ENCODE peak calls at places on chromosomes 4 and X, in five cellular contexts. X, I, P, L and S are unnamed samples.

GRCh38 chr4:109977854-109978501 is 65.3 kb downstream of the EGF start:
- DNase-seq in X (no peak), I (no peak), P (peak; percentile 65), L (no peak), S (no peak)

GRCh38 chrX:39755152-39756032 is 342.4 kb downstream of the BCOR start:
- DNase-seq in X (no peak), I (peak; percentile 78), P (peak; percentile 83), L (peak; percentile 75), S (no peak)

GRCh38 chr4:132955146-132955545 is 193.9 kb upstream of the PCDH10 start:
- DNase-seq in X (no peak), I (no peak), P (no peak), L (no peak), S (no peak)

GRCh38 chr4:61517144-61517543 is 317.0 kb downstream of the ADGRL3 start:
- DNase-seq in X (no peak), I (no peak), P (no peak), L (peak; percentile 75), S (no peak)

GRCh38 chr4:128528793-128529553 is 241.4 kb upstream of the PGRMC2 start:
- DNase-seq in X (no peak), I (no peak), P (peak; percentile 88), L (no peak), S (no peak)

GRCh38 chr4:76307670-76308014 is 1.1 kb downstream of the STBD1 start:
- DNase-seq in X (no peak), I (peak; percentile 33), P (no peak), L (no peak), S (no peak)

GRCh38 chr4:40462326-40462725 is 127.2 kb downstream of the CHRNA9 start:
- DNase-seq in X (peak; percentile 67), I (no peak), P (no peak), L (no peak), S (peak; percentile 70)

GRCh38 chr4:142373610-142374009 is 472.5 kb downstream of the INPP4B start:
- DNase-seq in X (no peak), I (no peak), P (no peak), L (no peak), S (no peak)

GRCh38 chr4:11495291-11495690 is 66.6 kb upstream of the HS3ST1 start:
- DNase-seq in X (no peak), I (no peak), P (no peak), L (no peak), S (no peak)